ENCODE peak calls at places on chromosomes 6 and 20, in seven cellular contexts. One of them, this sample, is unnamed.
A peak's percentile ranks its signal among the peaks of the same experiment; 100 is the strongest.

GRCh38 chr6:72968704-72969103 is 256.6 kb downstream of the KHDC1L start:
- DNase-seq in IMR-90: peak; percentile 92
- DNase-seq in H1: no peak
- DNase-seq in neuronal stem cell: no peak
- DNase-seq in H9: no peak
- DNase-seq in trophoblast cell: no peak
- DNase-seq in mesendoderm: peak; percentile 81
- DNase-seq in this sample: peak; percentile 47

GRCh38 chr20:46680684-46681031 is 8.6 kb downstream of the TP53RK start:
- DNase-seq in H9: no peak
- DNase-seq in IMR-90: no peak
- DNase-seq in H1: no peak
- DNase-seq in neuronal stem cell: no peak
- DNase-seq in mesendoderm: no peak
- DNase-seq in trophoblast cell: no peak
- DNase-seq in this sample: no peak

GRCh38 chr20:46600286-46600752 is 49.9 kb upstream of the OCSTAMP start:
- DNase-seq in trophoblast cell: no peak
- DNase-seq in mesendoderm: no peak
- DNase-seq in H1: no peak
- DNase-seq in IMR-90: no peak
- DNase-seq in neuronal stem cell: no peak
- DNase-seq in H9: no peak
- DNase-seq in this sample: no peak

GRCh38 chr6:33683576-33684427 is 27.7 kb downstream of the UQCC2 start:
- DNase-seq in neuronal stem cell: no peak
- DNase-seq in mesendoderm: no peak
- DNase-seq in IMR-90: no peak
- DNase-seq in H1: no peak
- DNase-seq in trophoblast cell: no peak
- DNase-seq in H9: no peak
- DNase-seq in this sample: no peak

GRCh38 chr6:98904096-98904495 is 43.6 kb downstream of the FBXL4 start:
- DNase-seq in mesendoderm: no peak
- DNase-seq in trophoblast cell: no peak
- DNase-seq in H9: no peak
- DNase-seq in H1: no peak
- DNase-seq in IMR-90: peak; percentile 15
- DNase-seq in neuronal stem cell: no peak
- DNase-seq in this sample: no peak

GRCh38 chr6:39289490-39289889 is 24.7 kb downstream of the KCNK17 start:
- DNase-seq in mesendoderm: no peak
- DNase-seq in H1: no peak
- DNase-seq in IMR-90: no peak
- DNase-seq in trophoblast cell: no peak
- DNase-seq in neuronal stem cell: no peak
- DNase-seq in H9: no peak
- DNase-seq in this sample: no peak

GRCh38 chr6:48194596-48195295 is 83.7 kb upstream of the PTCHD4 start:
- DNase-seq in neuronal stem cell: no peak
- DNase-seq in mesendoderm: no peak
- DNase-seq in H9: no peak
- DNase-seq in trophoblast cell: no peak
- DNase-seq in IMR-90: no peak
- DNase-seq in H1: no peak
- DNase-seq in this sample: no peak

GRCh38 chr6:134253681-134254080 is 64.2 kb downstream of the SGK1 start:
- DNase-seq in H9: no peak
- DNase-seq in mesendoderm: no peak
- DNase-seq in neuronal stem cell: peak; percentile 35
- DNase-seq in IMR-90: peak; percentile 13
- DNase-seq in H1: no peak
- DNase-seq in trophoblast cell: no peak
- DNase-seq in this sample: peak; percentile 26

GRCh38 chr6:45327956-45328522 is at the start of gene RUNX2:
- DNase-seq in trophoblast cell: no peak
- DNase-seq in mesendoderm: peak; percentile 33
- DNase-seq in H9: peak; percentile 29
- DNase-seq in H1: no peak
- DNase-seq in neuronal stem cell: no peak
- DNase-seq in IMR-90: peak; percentile 87
- DNase-seq in this sample: peak; percentile 74

GRCh38 chr6:147001621-147002020 is 202.6 kb upstream of the STXBP5 start:
- DNase-seq in neuronal stem cell: no peak
- DNase-seq in mesendoderm: no peak
- DNase-seq in trophoblast cell: no peak
- DNase-seq in IMR-90: no peak
- DNase-seq in H1: no peak
- DNase-seq in H9: no peak
- DNase-seq in this sample: peak; percentile 8

GRCh38 chr6:48834706-48835105 is 628.3 kb downstream of the MMUT start:
- DNase-seq in H9: no peak
- DNase-seq in neuronal stem cell: no peak
- DNase-seq in mesendoderm: no peak
- DNase-seq in trophoblast cell: no peak
- DNase-seq in IMR-90: peak; percentile 31
- DNase-seq in H1: no peak
- DNase-seq in this sample: no peak

GRCh38 chr6:40958740-40959139 is 80.3 kb downstream of the UNC5CL start:
- DNase-seq in H1: no peak
- DNase-seq in neuronal stem cell: no peak
- DNase-seq in H9: no peak
- DNase-seq in IMR-90: peak; percentile 19
- DNase-seq in trophoblast cell: no peak
- DNase-seq in mesendoderm: no peak
- DNase-seq in this sample: no peak

GRCh38 chr6:53579338-53579737 is 34.4 kb upstream of the GCLC start:
- DNase-seq in mesendoderm: no peak
- DNase-seq in H1: no peak
- DNase-seq in IMR-90: no peak
- DNase-seq in neuronal stem cell: no peak
- DNase-seq in trophoblast cell: no peak
- DNase-seq in H9: no peak
- DNase-seq in this sample: no peak

GRCh38 chr6:53581161-53581560 is 36.3 kb upstream of the GCLC start:
- DNase-seq in IMR-90: peak; percentile 74
- DNase-seq in mesendoderm: no peak
- DNase-seq in H9: no peak
- DNase-seq in neuronal stem cell: no peak
- DNase-seq in trophoblast cell: no peak
- DNase-seq in H1: no peak
- DNase-seq in this sample: no peak

GRCh38 chr6:53573299-53573698 is 28.4 kb upstream of the GCLC start:
- DNase-seq in IMR-90: no peak
- DNase-seq in H9: peak; percentile 63
- DNase-seq in neuronal stem cell: no peak
- DNase-seq in H1: no peak
- DNase-seq in trophoblast cell: no peak
- DNase-seq in mesendoderm: peak; percentile 26
- DNase-seq in this sample: no peak

GRCh38 chr6:53582963-53583362 is 38.1 kb upstream of the GCLC start:
- DNase-seq in trophoblast cell: no peak
- DNase-seq in mesendoderm: no peak
- DNase-seq in H1: no peak
- DNase-seq in IMR-90: peak; percentile 38
- DNase-seq in H9: no peak
- DNase-seq in neuronal stem cell: no peak
- DNase-seq in this sample: peak; percentile 19

GRCh38 chr6:53578371-53578770 is 33.5 kb upstream of the GCLC start:
- DNase-seq in mesendoderm: peak; percentile 5
- DNase-seq in H9: no peak
- DNase-seq in neuronal stem cell: no peak
- DNase-seq in H1: no peak
- DNase-seq in trophoblast cell: no peak
- DNase-seq in IMR-90: no peak
- DNase-seq in this sample: no peak
- H4K8ac ChIP-seq in mesendoderm: no peak overlapping the region
- H4K8ac ChIP-seq in H9: no peak overlapping the region
- H4K8ac ChIP-seq in neuronal stem cell: no peak overlapping the region
- H4K8ac ChIP-seq in H1: no peak overlapping the region
- H4K8ac ChIP-seq in trophoblast cell: no peak overlapping the region
- H4K8ac ChIP-seq in IMR-90: no peak overlapping the region
- H4K8ac ChIP-seq in this sample: no peak overlapping the region

GRCh38 chr6:105786890-105787655 is 299.1 kb upstream of the PRDM1 start:
- DNase-seq in H9: no peak
- DNase-seq in mesendoderm: no peak
- DNase-seq in trophoblast cell: no peak
- DNase-seq in IMR-90: no peak
- DNase-seq in neuronal stem cell: no peak
- DNase-seq in H1: no peak
- DNase-seq in this sample: no peak
- H3K79me1 ChIP-seq in H9: no peaks in the 10 kb centered on the region
- H3K79me1 ChIP-seq in mesendoderm: no peaks in the 10 kb centered on the region
- H3K79me1 ChIP-seq in trophoblast cell: no peaks in the 10 kb centered on the region
- H3K79me1 ChIP-seq in IMR-90: no peaks in the 10 kb centered on the region
- H3K79me1 ChIP-seq in neuronal stem cell: no peaks in the 10 kb centered on the region
- H3K79me1 ChIP-seq in H1: no peaks in the 10 kb centered on the region
- H3K79me1 ChIP-seq in this sample: no peaks in the 10 kb centered on the region

DNA sequence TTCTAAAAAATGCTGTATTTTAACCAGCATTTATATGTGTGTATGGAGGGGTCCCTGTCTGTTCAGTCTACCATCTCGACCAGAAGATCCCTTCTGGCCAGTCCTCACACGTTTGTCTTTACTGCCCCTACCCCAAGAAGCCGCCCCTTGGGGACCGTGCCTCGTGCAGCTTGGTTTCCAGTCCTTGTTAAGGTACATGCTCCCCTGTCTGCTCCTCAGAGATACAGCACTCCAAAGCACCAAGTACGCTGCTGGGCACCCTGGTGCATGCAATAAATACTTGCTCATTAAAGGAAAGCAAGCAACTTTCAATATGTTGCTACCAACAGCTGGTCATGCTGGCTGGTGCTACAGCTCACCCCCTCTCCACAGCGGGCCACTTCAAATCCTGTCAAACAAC is 61.5 kb downstream of the PSMG4 start:
- DNase-seq in H9: no peak
- DNase-seq in trophoblast cell: no peak
- DNase-seq in neuronal stem cell: no peak
- DNase-seq in IMR-90: no peak
- DNase-seq in H1: no peak
- DNase-seq in mesendoderm: no peak
- DNase-seq in this sample: no peak
- H4K8ac ChIP-seq in H9: no peak overlapping the region
- H4K8ac ChIP-seq in trophoblast cell: no peak overlapping the region
- H4K8ac ChIP-seq in neuronal stem cell: no peak overlapping the region
- H4K8ac ChIP-seq in IMR-90: no peak overlapping the region
- H4K8ac ChIP-seq in H1: no peak overlapping the region
- H4K8ac ChIP-seq in mesendoderm: no peak overlapping the region
- H4K8ac ChIP-seq in this sample: no peak overlapping the region

GRCh38 chr6:34973547-34974248 is 84.6 kb downstream of the ANKS1A start:
- DNase-seq in H9: no peak
- DNase-seq in IMR-90: no peak
- DNase-seq in mesendoderm: no peak
- DNase-seq in trophoblast cell: no peak
- DNase-seq in H1: no peak
- DNase-seq in neuronal stem cell: no peak
- DNase-seq in this sample: no peak
- H3K79me1 ChIP-seq in H9: no peaks in the 10 kb centered on the region
- H3K79me1 ChIP-seq in IMR-90: no peaks in the 10 kb centered on the region
- H3K79me1 ChIP-seq in mesendoderm: no peaks in the 10 kb centered on the region
- H3K79me1 ChIP-seq in trophoblast cell: no peaks in the 10 kb centered on the region
- H3K79me1 ChIP-seq in H1: no peaks in the 10 kb centered on the region
- H3K79me1 ChIP-seq in neuronal stem cell: no peaks in the 10 kb centered on the region
- H3K79me1 ChIP-seq in this sample: peaks cover 6% of the 10 kb centered on the region

GRCh38 chr20:24461848-24462247 is 7.6 kb upstream of the SYNDIG1 start:
- DNase-seq in neuronal stem cell: no peak
- DNase-seq in H1: no peak
- DNase-seq in IMR-90: no peak
- DNase-seq in trophoblast cell: no peak
- DNase-seq in mesendoderm: no peak
- DNase-seq in H9: no peak
- DNase-seq in this sample: no peak

GRCh38 chr20:24458441-24458840 is 11.0 kb upstream of the SYNDIG1 start:
- DNase-seq in neuronal stem cell: no peak
- DNase-seq in H1: no peak
- DNase-seq in mesendoderm: no peak
- DNase-seq in trophoblast cell: no peak
- DNase-seq in H9: no peak
- DNase-seq in IMR-90: no peak
- DNase-seq in this sample: no peak

GRCh38 chr20:24462461-24463010 is 6.9 kb upstream of the SYNDIG1 start:
- DNase-seq in H9: peak; percentile 64
- DNase-seq in IMR-90: no peak
- DNase-seq in mesendoderm: no peak
- DNase-seq in H1: no peak
- DNase-seq in neuronal stem cell: peak; percentile 30
- DNase-seq in trophoblast cell: no peak
- DNase-seq in this sample: no peak

GRCh38 chr20:24465168-24465567 is 4.3 kb upstream of the SYNDIG1 start:
- DNase-seq in H1: no peak
- DNase-seq in neuronal stem cell: no peak
- DNase-seq in IMR-90: no peak
- DNase-seq in trophoblast cell: no peak
- DNase-seq in H9: no peak
- DNase-seq in mesendoderm: peak; percentile 55
- DNase-seq in this sample: no peak

DNA sequence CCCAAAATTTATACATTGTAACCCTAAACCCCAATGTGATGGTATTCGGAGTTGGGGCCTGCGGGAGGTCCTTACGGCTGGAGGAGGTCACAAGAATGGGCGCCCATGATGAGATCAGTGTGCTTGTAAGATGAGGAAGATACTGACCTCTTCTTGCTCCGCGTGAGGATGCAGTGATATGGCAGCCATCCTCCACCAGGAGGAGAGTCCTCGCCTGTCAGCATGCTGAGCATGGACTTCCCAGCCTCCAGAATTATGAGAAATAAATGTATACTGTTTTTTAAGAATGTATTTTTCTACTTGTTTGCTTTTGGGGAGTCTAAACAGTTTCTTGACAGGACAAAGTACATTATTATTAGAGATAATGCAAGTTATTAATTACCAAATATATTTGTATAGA is 8.7 kb upstream of the SYNDIG1 start:
- DNase-seq in H1: no peak
- DNase-seq in mesendoderm: no peak
- DNase-seq in IMR-90: no peak
- DNase-seq in trophoblast cell: no peak
- DNase-seq in neuronal stem cell: no peak
- DNase-seq in H9: no peak
- DNase-seq in this sample: no peak
- H4K8ac ChIP-seq in H1: no peak overlapping the region
- H4K8ac ChIP-seq in mesendoderm: no peak overlapping the region
- H4K8ac ChIP-seq in IMR-90: no peak overlapping the region
- H4K8ac ChIP-seq in trophoblast cell: no peak overlapping the region
- H4K8ac ChIP-seq in neuronal stem cell: no peak overlapping the region
- H4K8ac ChIP-seq in H9: no peak overlapping the region
- H4K8ac ChIP-seq in this sample: no peak overlapping the region

This sample was measured in mesenchymal stem cell.